ENCODE peak calls at places on chromosomes 3 and 15, in six cellular contexts. O is heart left ventricle, W is heart right ventricle, B is prostate gland, T is H9, H is IMR-90. J is an unnamed sample.

GRCh38 chr3:171810278-171811058 is at the start of gene PLD1:
- DNase-seq in O (peak), W (peak), B (peak), T (no peak), H (peak), J (no peak)

GRCh38 chr3:42183991-42184621 is 81.9 kb downstream of the CCK start:
- DNase-seq in O (no peak), W (no peak), B (no peak), T (no peak), H (peak), J (no peak)

GRCh38 chr15:77568960-77569646 is 63.6 kb downstream of the LINGO1 start:
- DNase-seq in O (no peak), W (no peak), B (peak), T (no peak), H (peak), J (no peak)

GRCh38 chr3:133691410-133692107 is 29.8 kb upstream of the TOPBP1 start:
- DNase-seq in O (no peak), W (no peak), B (no peak), T (no peak), H (peak), J (no peak)

GRCh38 chr15:22885105-22885504 is 46.6 kb downstream of the NIPA2 start:
- DNase-seq in O (no peak), W (no peak), B (no peak), T (no peak), H (no peak), J (no peak)

GRCh38 chr15:66961407-66961884 is 104.0 kb upstream of the SMAD3 start:
- DNase-seq in O (no peak), W (no peak), B (no peak), T (no peak), H (peak), J (no peak)

GRCh38 chr3:172201136-172201989 is 162.0 kb downstream of the FNDC3B start:
- DNase-seq in O (peak), W (peak), B (peak), T (no peak), H (peak), J (peak)

GRCh38 chr3:55180936-55181535 is 253.2 kb upstream of the LRTM1 start:
- DNase-seq in O (no peak), W (peak), B (peak), T (no peak), H (no peak), J (no peak)

GRCh38 chr3:74691946-74692345 is 77.5 kb upstream of the CNTN3 start:
- DNase-seq in O (no peak), W (no peak), B (no peak), T (no peak), H (no peak), J (no peak)

GRCh38 chr3:13500133-13500885 is 20.2 kb downstream of the HDAC11 start:
- DNase-seq in O (peak), W (no peak), B (no peak), T (peak), H (no peak), J (no peak)

GRCh38 chr3:58999134-58999778 is 50.6 kb downstream of the CFAP20DC start:
- DNase-seq in O (no peak), W (no peak), B (no peak), T (no peak), H (peak), J (no peak)

GRCh38 chr3:29525254-29525881 is 244.5 kb downstream of the RBMS3 start:
- DNase-seq in O (no peak), W (peak), B (peak), T (no peak), H (peak), J (no peak)

GRCh38 chr3:40985195-40985594 is 214.1 kb upstream of the CTNNB1 start:
- DNase-seq in O (no peak), W (no peak), B (no peak), T (no peak), H (no peak), J (no peak)

GRCh38 chr15:28021281-28022039 is 77.7 kb downstream of the OCA2 start:
- DNase-seq in O (no peak), W (peak), B (peak), T (peak), H (peak), J (peak)

GRCh38 chr15:25738171-25738792 is 124.8 kb downstream of the ATP10A start:
- DNase-seq in O (no peak), W (no peak), B (no peak), T (no peak), H (peak), J (no peak)

GRCh38 chr3:140242818-140243276 is 307.9 kb downstream of the CLSTN2 start:
- DNase-seq in O (no peak), W (no peak), B (no peak), T (no peak), H (no peak), J (no peak)

GRCh38 chr3:53775834-53776251 is 70.4 kb downstream of the CHDH start:
- DNase-seq in O (no peak), W (no peak), B (no peak), T (no peak), H (no peak), J (no peak)

DNA sequence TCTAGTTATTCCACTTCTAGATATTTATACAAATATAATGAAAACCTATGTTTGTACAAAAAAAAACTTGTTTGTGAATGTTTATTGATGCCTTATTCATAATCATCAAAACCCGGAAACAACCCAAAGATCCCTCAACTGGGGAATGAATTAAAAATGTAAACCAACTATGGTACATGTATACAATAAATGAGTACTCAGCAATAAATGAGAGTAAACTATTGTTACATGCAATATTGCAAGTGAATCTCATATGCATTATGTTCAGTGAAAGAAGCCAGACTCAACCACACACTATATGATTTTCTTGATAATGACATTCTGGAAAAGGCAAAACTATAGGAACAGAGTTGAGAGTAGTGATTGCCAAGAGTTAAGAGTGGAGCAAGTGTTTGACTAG is 12.3 kb downstream of the ZNF860 start:
- DNase-seq in O (no peak), W (no peak), B (no peak), T (no peak), H (no peak), J (no peak)
- H3K27ac ChIP-seq in O (no peak), W (no peak), B (no peak), T (no peak), H (no peak), J (no peak)

GRCh38 chr3:16375891-16376290 is 110.9 kb downstream of the OXNAD1 start:
- DNase-seq in O (no peak), W (no peak), B (no peak), T (no peak), H (no peak), J (no peak)
- H3K27ac ChIP-seq in O (peak), W (peak), B (no peak), T (no peak), H (no peak), J (no peak)

DNA sequence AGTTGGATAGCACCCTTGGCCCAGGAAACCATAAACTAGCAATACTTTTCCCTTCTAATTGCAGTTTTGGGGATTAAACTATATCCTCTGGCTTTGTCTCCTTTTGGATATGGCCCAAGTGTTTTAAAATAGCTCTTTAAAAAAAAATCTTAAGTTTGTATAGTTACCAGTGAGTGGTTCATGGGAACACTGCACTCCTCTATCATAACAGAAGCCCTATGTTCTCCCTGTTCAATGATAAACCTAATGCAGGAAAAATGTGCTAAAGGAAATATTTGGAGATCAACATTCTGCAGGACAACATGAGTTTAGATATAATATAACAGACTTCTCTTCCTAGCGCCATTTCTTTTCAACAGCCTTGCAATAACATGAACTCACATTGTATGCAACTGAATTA is 13.1 kb downstream of the MRPL47 start:
- DNase-seq in O (no peak), W (no peak), B (no peak), T (no peak), H (peak), J (no peak)
- H3K27ac ChIP-seq in O (no peak), W (no peak), B (no peak), T (no peak), H (peak), J (peak)

GRCh38 chr3:197752107-197752506 is 2.4 kb downstream of the FYTTD1 start:
- DNase-seq in O (no peak), W (no peak), B (no peak), T (no peak), H (no peak), J (no peak)
- H3K27ac ChIP-seq in O (peak), W (peak), B (no peak), T (no peak), H (no peak), J (no peak)

GRCh38 chr15:98900382-98900781 is 107.2 kb downstream of the PGPEP1L start:
- DNase-seq in O (no peak), W (no peak), B (no peak), T (no peak), H (peak), J (no peak)

GRCh38 chr15:98903377-98904018 is 104.1 kb downstream of the PGPEP1L start:
- DNase-seq in O (no peak), W (no peak), B (no peak), T (no peak), H (peak), J (no peak)

GRCh38 chr15:98899266-98900021 is 108.1 kb downstream of the PGPEP1L start:
- DNase-seq in O (no peak), W (no peak), B (no peak), T (no peak), H (no peak), J (no peak)

GRCh38 chr15:98904466-98905048 is 103.0 kb downstream of the PGPEP1L start:
- DNase-seq in O (no peak), W (no peak), B (no peak), T (peak), H (peak), J (peak)

GRCh38 chr15:98901438-98901837 is 106.2 kb downstream of the PGPEP1L start:
- DNase-seq in O (no peak), W (no peak), B (no peak), T (no peak), H (no peak), J (no peak)
- H3K27ac ChIP-seq in O (no peak), W (peak), B (no peak), T (no peak), H (peak), J (no peak)

J was measured in AG04450.